ENCODE peak calls at places on chromosomes 6 and 20, in five cellular contexts. X is psoas muscle, V is right cardiac atrium, Y is dorsolateral prefrontal cortex, W is astrocyte of the spinal cord. K is an unnamed sample.

GRCh38 chr6:41536884-41537347 is 9.3 kb upstream of the FOXP4 start:
- DNase-seq in X (no peak), V (peak; percentile 58), Y (no peak), W (no peak), K (peak; percentile 77)

GRCh38 chr20:58718729-58719128 is 26.1 kb downstream of the NPEPL1 start:
- DNase-seq in X (peak; percentile 38), V (no peak), Y (no peak), W (no peak), K (no peak)

GRCh38 chr6:168060521-168060931 is 18.5 kb downstream of the FRMD1 start:
- DNase-seq in X (peak; percentile 77), V (peak; percentile 84), Y (no peak), W (peak; percentile 37), K (peak; percentile 56)

GRCh38 chr6:152232494-152233151 is 404.5 kb downstream of the SYNE1 start:
- DNase-seq in X (no peak), V (peak; percentile 59), Y (no peak), W (peak; percentile 49), K (no peak)

GRCh38 chr20:60362531-60362930 is 404.3 kb downstream of the CDH26 start:
- DNase-seq in X (no peak), V (no peak), Y (no peak), W (no peak), K (no peak)

GRCh38 chr6:153231048-153231635 is 100.1 kb upstream of the RGS17 start:
- DNase-seq in X (peak; percentile 49), V (peak; percentile 46), Y (peak; percentile 66), W (peak; percentile 55), K (no peak)

GRCh38 chr6:133991096-133991593 is 38.1 kb downstream of the TBPL1 start:
- DNase-seq in X (no peak), V (no peak), Y (no peak), W (peak; percentile 94), K (no peak)

GRCh38 chr20:32135983-32136515 is 26.5 kb downstream of the TM9SF4 start:
- DNase-seq in X (no peak), V (no peak), Y (no peak), W (no peak), K (no peak)

GRCh38 chr6:80640176-80640575 is 533.7 kb downstream of the BCKDHB start:
- DNase-seq in X (no peak), V (no peak), Y (no peak), W (no peak), K (no peak)

GRCh38 chr20:3660262-3661059 is 2.7 kb downstream of the GFRA4 start:
- DNase-seq in X (peak; percentile 42), V (no peak), Y (peak; percentile 35), W (no peak), K (no peak)

GRCh38 chr20:31673943-31674463 is 36.3 kb downstream of the COX4I2 start:
- DNase-seq in X (no peak), V (no peak), Y (no peak), W (no peak), K (no peak)

GRCh38 chr6:75458895-75459294 is 34.7 kb downstream of the FILIP1 start:
- DNase-seq in X (no peak), V (no peak), Y (no peak), W (peak; percentile 14), K (no peak)

GRCh38 chr6:16760536-16761468 is at the start of gene ATXN1:
- DNase-seq in X (peak; percentile 78), V (no peak), Y (peak; percentile 58), W (no peak), K (peak; percentile 65)

GRCh38 chr20:46963196-46963529 is 68.5 kb downstream of the EYA2 start:
- DNase-seq in X (no peak), V (no peak), Y (no peak), W (no peak), K (no peak)

GRCh38 chr20:54713727-54714126 is 238.3 kb downstream of the DOK5 start:
- DNase-seq in X (no peak), V (no peak), Y (no peak), W (no peak), K (no peak)

GRCh38 chr6:145886228-145886956 is 71.8 kb upstream of the FBXO30 start:
- DNase-seq in X (no peak), V (no peak), Y (no peak), W (peak; percentile 50), K (no peak)

GRCh38 chr6:41878246-41878645 is 16.9 kb downstream of the USP49 start:
- DNase-seq in X (no peak), V (no peak), Y (no peak), W (peak; percentile 61), K (no peak)

GRCh38 chr6:107670792-107671199 is 153.3 kb downstream of the SCML4 start:
- DNase-seq in X (peak; percentile 78), V (peak; percentile 81), Y (peak; percentile 55), W (no peak), K (no peak)

GRCh38 chr6:127518710-127519468 is at the start of gene MTCL3:
- DNase-seq in X (no peak), V (peak; percentile 33), Y (peak; percentile 87), W (peak; percentile 81), K (no peak)

GRCh38 chr20:50038574-50038991 is 55.8 kb downstream of the SNAI1 start:
- DNase-seq in X (no peak), V (no peak), Y (no peak), W (no peak), K (no peak)

GRCh38 chr20:64077541-64077875 is 1.8 kb downstream of the RGS19 start:
- DNase-seq in X (no peak), V (peak; percentile 60), Y (no peak), W (no peak), K (no peak)
- H3K4me3 ChIP-seq in X (peak overlapping the region; percentile 76), V (no peak overlapping the region), Y (peak overlapping the region; percentile 10), W (no peak overlapping the region), K (peak overlapping the region; percentile 58)

DNA sequence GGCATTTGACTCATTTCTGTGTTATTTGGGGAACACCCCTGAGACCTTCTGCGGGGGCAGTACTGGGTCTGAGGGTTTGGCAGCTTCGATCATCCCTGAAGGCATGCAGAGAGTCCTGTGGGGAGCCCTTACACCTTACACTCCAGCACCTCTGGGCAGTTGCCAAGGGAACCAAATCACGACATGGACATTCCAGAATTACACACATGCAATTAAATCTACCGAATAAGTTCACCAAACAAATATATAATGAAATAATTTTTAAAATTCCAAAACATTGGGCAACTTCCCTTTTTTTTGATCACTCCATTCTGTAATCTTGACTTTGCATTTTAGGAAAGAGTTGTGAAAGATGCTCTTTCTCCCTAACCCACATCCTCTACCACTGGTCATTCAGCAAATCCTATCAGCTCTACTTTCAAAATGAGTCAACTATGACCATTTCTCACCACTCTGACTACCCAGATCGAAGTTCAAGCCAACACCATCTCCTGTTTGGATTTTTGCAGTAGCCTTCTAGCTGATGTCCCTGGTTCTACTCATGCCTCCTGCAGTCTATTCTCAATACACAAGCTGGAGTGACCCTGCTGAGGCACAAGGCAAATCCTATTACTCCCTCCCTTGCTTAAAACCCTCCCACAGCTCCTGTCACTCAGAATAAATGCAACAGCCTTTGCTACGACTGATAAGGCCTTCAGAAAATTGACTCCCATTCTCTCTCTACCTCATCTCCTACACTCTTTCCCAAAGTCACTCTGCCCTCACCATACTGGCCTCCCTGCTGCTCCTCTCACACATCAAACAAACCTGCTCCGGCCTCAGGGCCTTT is 533.3 kb downstream of the HACE1 start:
- DNase-seq in X (no peak), V (no peak), Y (peak; percentile 40), W (peak; percentile 25), K (no peak)
- H3K4me3 ChIP-seq in X (no peak overlapping the region), V (no peak overlapping the region), Y (no peak overlapping the region), W (no peak overlapping the region), K (no peak overlapping the region)

GRCh38 chr20:20312562-20312961 is 55.3 kb upstream of the INSM1 start:
- DNase-seq in X (no peak), V (no peak), Y (no peak), W (no peak), K (no peak)

GRCh38 chr20:20318318-20319161 is 49.4 kb upstream of the INSM1 start:
- DNase-seq in X (no peak), V (no peak), Y (no peak), W (no peak), K (no peak)

GRCh38 chr20:20321917-20322316 is 46.0 kb upstream of the INSM1 start:
- DNase-seq in X (no peak), V (no peak), Y (no peak), W (no peak), K (no peak)

GRCh38 chr20:20321134-20321533 is 46.8 kb upstream of the INSM1 start:
- DNase-seq in X (no peak), V (no peak), Y (no peak), W (no peak), K (no peak)

GRCh38 chr20:20317195-20318113 is 50.5 kb upstream of the INSM1 start:
- DNase-seq in X (no peak), V (no peak), Y (no peak), W (no peak), K (no peak)
- H3K4me3 ChIP-seq in X (no peak overlapping the region), V (no peak overlapping the region), Y (no peak overlapping the region), W (no peak overlapping the region), K (no peak overlapping the region)

GRCh38 chr20:23050847-23051627 is 1.6 kb upstream of the THBD start:
- DNase-seq in X (peak; percentile 91), V (peak; percentile 94), Y (no peak), W (peak; percentile 88), K (no peak)
- H3K4me3 ChIP-seq in X (peak overlapping the region; percentile 75), V (peak overlapping the region; percentile 39), Y (peak overlapping the region; percentile 39), W (peak overlapping the region; percentile 44), K (peak overlapping the region; percentile 40)

GRCh38 chr6:149097794-149098193 is 219.7 kb upstream of the TAB2 start:
- DNase-seq in X (no peak), V (no peak), Y (no peak), W (no peak), K (no peak)

GRCh38 chr6:149094934-149095341 is 222.6 kb upstream of the TAB2 start:
- DNase-seq in X (no peak), V (no peak), Y (no peak), W (peak; percentile 61), K (no peak)

GRCh38 chr6:149094156-149094555 is 223.4 kb upstream of the TAB2 start:
- DNase-seq in X (no peak), V (no peak), Y (no peak), W (peak; percentile 58), K (no peak)

GRCh38 chr6:149093643-149094042 is 223.9 kb upstream of the TAB2 start:
- DNase-seq in X (no peak), V (no peak), Y (no peak), W (peak; percentile 79), K (no peak)

DNA sequence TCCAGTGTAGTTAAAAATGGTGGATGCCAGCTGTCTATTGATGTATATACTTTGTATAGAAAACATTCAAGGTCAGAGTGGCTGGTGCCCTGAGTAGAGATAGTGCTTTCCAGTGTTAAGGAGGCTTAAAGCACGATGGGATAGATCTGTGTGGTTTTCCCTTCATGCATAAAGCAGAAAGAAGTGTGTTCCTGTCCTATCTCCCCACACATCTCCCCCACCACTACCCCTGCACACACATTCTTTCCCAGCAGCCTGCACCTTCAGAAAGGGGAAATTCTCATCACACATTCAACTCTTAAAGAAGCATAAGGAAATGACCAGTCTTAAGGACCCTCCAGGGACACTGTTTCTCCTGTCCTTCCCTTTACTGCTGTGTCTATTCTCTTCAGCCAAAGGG is 221.7 kb upstream of the TAB2 start:
- DNase-seq in X (no peak), V (no peak), Y (no peak), W (no peak), K (no peak)
- H3K4me3 ChIP-seq in X (no peak overlapping the region), V (no peak overlapping the region), Y (no peak overlapping the region), W (no peak overlapping the region), K (no peak overlapping the region)

DNA sequence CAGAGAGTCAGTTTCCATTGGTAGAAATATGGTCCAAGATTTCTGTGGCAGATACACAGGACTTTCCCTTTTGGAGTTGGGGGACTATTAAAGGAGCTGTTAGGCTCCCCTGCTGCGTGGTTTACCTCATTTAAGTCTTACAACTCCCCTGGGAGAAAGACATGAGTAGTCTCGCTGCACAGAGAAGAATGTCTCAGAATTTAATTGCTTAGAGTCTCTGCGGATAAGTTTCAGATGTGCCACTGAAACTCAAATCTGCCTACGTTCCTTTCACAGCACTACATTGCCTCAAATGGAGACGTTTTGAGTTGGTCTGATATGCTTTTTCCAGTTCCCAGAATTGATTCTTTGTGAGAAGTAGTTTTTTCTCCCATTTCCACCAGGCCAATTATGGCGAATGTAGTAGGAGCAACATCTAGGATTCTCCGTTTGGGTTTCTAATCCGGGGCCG is 585 bp upstream of the SLC35F1 start:
- DNase-seq in X (no peak), V (no peak), Y (no peak), W (no peak), K (no peak)
- H3K4me3 ChIP-seq in X (peak overlapping the region; percentile 73), V (peak overlapping the region; percentile 79), Y (peak overlapping the region; percentile 63), W (no peak overlapping the region), K (peak overlapping the region; percentile 35)

K was measured in right lobe of liver.